ENCODE peak calls at places on chromosomes 12 and 14, in four cellular contexts. G is right lobe of liver; X is CD8-positive, alpha-beta T cell; Q is fibroblast of lung. D is an unnamed sample. For H3K4me1, the result is how much of the 10 kb centered on the place peaks cover.

GRCh38 chr14:62710811-62711210 is 334.4 kb downstream of the KCNH5 start:
- DNase-seq in Q (no peak), G (no peak), X (no peak), D (no peak)

GRCh38 chr14:39015360-39015961 is 87.6 kb downstream of the SEC23A start:
- DNase-seq in X (no peak), G (no peak), Q (peak), D (no peak)

GRCh38 chr14:64387232-64387737 is 868 bp upstream of the MTHFD1 start:
- DNase-seq in G (peak), X (no peak), Q (peak), D (peak)

GRCh38 chr12:80056845-80057244 is 42.5 kb upstream of the OTOGL start:
- DNase-seq in Q (peak), X (no peak), G (no peak), D (no peak)

GRCh38 chr12:51973560-51973959 is 22.1 kb downstream of the ACVR1B start:
- DNase-seq in Q (no peak), G (no peak), X (no peak), D (no peak)

GRCh38 chr12:26264215-26264838 is 69.0 kb downstream of the SSPN start:
- DNase-seq in X (no peak), Q (no peak), G (no peak), D (no peak)

GRCh38 chr12:31431721-31432120 is 105.8 kb upstream of the SINHCAF start:
- DNase-seq in X (no peak), G (no peak), Q (peak), D (no peak)

GRCh38 chr12:6780573-6780972 is 8.3 kb downstream of the LAG3 start:
- DNase-seq in G (no peak), Q (no peak), X (no peak), D (no peak)

GRCh38 chr12:90013409-90013808 is 304.8 kb upstream of the ATP2B1 start:
- DNase-seq in Q (no peak), G (no peak), X (no peak), D (no peak)

GRCh38 chr12:107115119-107115518 is 21.8 kb upstream of the CRY1 start:
- DNase-seq in G (no peak), X (no peak), Q (no peak), D (no peak)

GRCh38 chr12:112386726-112387125 is 4.5 kb upstream of the HECTD4 start:
- DNase-seq in G (no peak), Q (no peak), X (no peak), D (no peak)

GRCh38 chr14:101229666-101230065 is 326.1 kb upstream of the RTL1 start:
- DNase-seq in X (no peak), G (no peak), Q (no peak), D (no peak)

GRCh38 chr12:102769323-102769916 is 147.6 kb downstream of the PAH start:
- DNase-seq in G (peak), Q (peak), X (no peak), D (no peak)

GRCh38 chr12:104747956-104748355 is 210.1 kb downstream of the SLC41A2 start:
- DNase-seq in X (no peak), Q (no peak), G (no peak), D (no peak)

GRCh38 chr12:56631790-56632700 is 1.9 kb upstream of the BAZ2A start:
- DNase-seq in G (peak), Q (peak), X (peak), D (no peak)

GRCh38 chr12:82942521-82942920 is 255.8 kb downstream of the TMTC2 start:
- DNase-seq in Q (no peak), X (no peak), G (no peak), D (no peak)

GRCh38 chr12:15074351-15074750 is 101.5 kb downstream of the PDE6H start:
- DNase-seq in X (no peak), Q (no peak), G (no peak), D (no peak)

GRCh38 chr14:63852271-63852816 is 460 bp upstream of the SYNE2 start:
- DNase-seq in X (no peak), G (no peak), Q (peak), D (no peak)

GRCh38 chr12:52873832-52874572 is 25.2 kb upstream of the KRT78 start:
- DNase-seq in Q (peak), X (peak), G (peak), D (peak)

GRCh38 chr14:70988452-70988851 is 81.2 kb downstream of the PCNX1 start:
- DNase-seq in Q (peak), X (no peak), G (no peak), D (no peak)

GRCh38 chr12:69052613-69053408 is 119.8 kb upstream of the CPM start:
- DNase-seq in X (peak), Q (peak), G (no peak), D (no peak)

GRCh38 chr14:93049867-93050331 is 65.8 kb downstream of the ITPK1 start:
- DNase-seq in Q (no peak), X (no peak), G (no peak), D (no peak)

GRCh38 chr12:26239127-26239500 is 43.7 kb downstream of the SSPN start:
- DNase-seq in G (no peak), X (no peak), Q (no peak), D (no peak)

GRCh38 chr12:9646794-9647622 is 22.5 kb upstream of the CLEC2D start:
- DNase-seq in Q (peak), G (no peak), X (no peak), D (no peak)

GRCh38 chr14:103121161-103121845 is 2.0 kb upstream of the TNFAIP2 start:
- DNase-seq in G (peak), Q (no peak), X (no peak), D (no peak)

GRCh38 chr14:103118663-103119404 is 4.4 kb upstream of the TNFAIP2 start:
- DNase-seq in X (no peak), Q (no peak), G (peak), D (no peak)

GRCh38 chr14:103115845-103116572 is 7.3 kb upstream of the TNFAIP2 start:
- DNase-seq in X (no peak), G (no peak), Q (peak), D (no peak)

GRCh38 chr14:103116645-103117044 is 6.6 kb upstream of the TNFAIP2 start:
- DNase-seq in Q (no peak), G (no peak), X (no peak), D (no peak)

DNA sequence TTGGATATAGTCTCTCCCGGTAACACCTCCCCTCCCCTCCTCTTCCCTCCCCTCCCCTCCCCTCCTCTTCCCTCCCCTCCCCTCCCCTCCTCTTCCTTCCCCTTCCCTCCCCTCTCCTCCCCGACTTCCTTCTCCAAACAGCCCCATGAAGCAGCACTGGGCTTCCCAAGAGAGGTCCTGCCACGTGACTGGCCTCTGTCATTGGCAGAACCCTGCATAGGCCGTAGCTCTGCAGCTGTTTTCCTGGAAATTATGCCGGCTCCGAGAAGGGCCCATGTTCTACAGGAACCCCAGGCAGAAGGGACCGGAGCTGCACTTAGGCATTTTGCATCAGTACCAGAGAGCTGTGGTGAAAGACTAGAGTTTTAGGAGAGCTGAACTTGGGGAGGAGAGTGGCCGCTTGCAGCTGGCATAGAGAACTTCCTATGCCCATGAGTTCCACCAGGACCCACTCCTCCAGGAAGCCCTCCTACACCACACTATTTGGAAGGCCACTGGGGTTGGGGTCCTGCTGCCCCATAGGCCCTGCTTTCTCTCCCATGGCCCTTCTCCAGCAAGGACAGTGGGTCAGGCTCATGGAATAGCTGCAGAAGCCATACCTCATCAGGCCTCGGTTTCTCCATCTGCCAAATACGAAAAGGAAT is 5.1 kb upstream of the TNFAIP2 start:
- DNase-seq in G (peak), X (no peak), Q (no peak), D (no peak)
- H3K4me1 ChIP-seq in G (under half), X (under half), Q (under half), D (under half)

GRCh38 chr12:3216726-3217682 is 139.8 kb downstream of the TSPAN9 start:
- DNase-seq in Q (peak), X (no peak), G (no peak), D (peak)

GRCh38 chr12:3217683-3218079 is 140.5 kb downstream of the TSPAN9 start:
- DNase-seq in Q (no peak), X (no peak), G (no peak), D (no peak)

GRCh38 chr12:3218150-3218845 is 141.1 kb downstream of the TSPAN9 start:
- DNase-seq in G (peak), Q (peak), X (no peak), D (peak)

GRCh38 chr12:3220382-3221321 is 143.5 kb downstream of the TSPAN9 start:
- DNase-seq in Q (no peak), X (no peak), G (no peak), D (no peak)

GRCh38 chr12:3218846-3219632 is 141.9 kb downstream of the TSPAN9 start:
- DNase-seq in Q (no peak), G (no peak), X (peak), D (no peak)
- H3K27ac ChIP-seq in Q (peak), G (no peak), X (no peak), D (peak)

DNA sequence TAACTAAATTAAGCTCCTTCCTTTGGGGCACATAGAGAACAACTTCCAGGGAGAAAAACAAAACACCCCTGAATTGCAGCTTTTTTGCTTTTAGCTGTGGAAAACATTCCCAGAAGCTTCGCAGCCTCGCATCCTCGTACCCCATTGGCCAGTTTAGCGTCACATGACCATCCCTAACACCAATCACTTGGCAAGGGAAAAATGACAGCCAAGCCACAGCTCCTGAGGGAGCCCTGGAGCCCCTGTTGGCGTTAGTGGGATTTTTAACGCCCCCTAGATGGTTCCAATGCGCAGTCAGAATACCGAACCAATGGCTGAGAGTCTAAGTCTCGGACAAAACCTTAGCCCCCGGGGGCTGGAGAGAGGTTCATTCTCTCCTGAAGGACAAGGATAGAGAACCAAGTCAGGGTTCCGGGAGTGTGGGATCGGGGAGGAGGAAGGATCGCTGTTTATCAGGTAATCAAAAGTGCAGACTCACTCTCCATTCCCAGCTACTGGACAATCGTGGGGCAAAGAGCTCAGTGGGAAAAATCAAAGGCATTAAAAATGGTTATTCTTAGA is 135.6 kb upstream of the HIF1A start:
- DNase-seq in Q (no peak), X (no peak), G (peak), D (no peak)
- H3K4me1 ChIP-seq in Q (half or more), X (under half), G (under half), D (half or more)

GRCh38 chr12:633731-634130 is 29.5 kb downstream of the NINJ2 start:
- DNase-seq in X (no peak), Q (peak), G (no peak), D (no peak)

GRCh38 chr12:630656-631632 is 32.3 kb downstream of the NINJ2 start:
- DNase-seq in Q (no peak), G (no peak), X (peak), D (no peak)

GRCh38 chr12:627863-628805 is 35.1 kb downstream of the NINJ2 start:
- DNase-seq in X (no peak), G (peak), Q (no peak), D (no peak)

GRCh38 chr12:636632-637031 is 26.6 kb downstream of the NINJ2 start:
- DNase-seq in X (no peak), Q (no peak), G (no peak), D (no peak)

GRCh38 chr12:632102-632696 is 31.0 kb downstream of the NINJ2 start:
- DNase-seq in G (no peak), Q (peak), X (no peak), D (no peak)
- H3K27ac ChIP-seq in G (peak), Q (no peak), X (no peak), D (peak)

DNA sequence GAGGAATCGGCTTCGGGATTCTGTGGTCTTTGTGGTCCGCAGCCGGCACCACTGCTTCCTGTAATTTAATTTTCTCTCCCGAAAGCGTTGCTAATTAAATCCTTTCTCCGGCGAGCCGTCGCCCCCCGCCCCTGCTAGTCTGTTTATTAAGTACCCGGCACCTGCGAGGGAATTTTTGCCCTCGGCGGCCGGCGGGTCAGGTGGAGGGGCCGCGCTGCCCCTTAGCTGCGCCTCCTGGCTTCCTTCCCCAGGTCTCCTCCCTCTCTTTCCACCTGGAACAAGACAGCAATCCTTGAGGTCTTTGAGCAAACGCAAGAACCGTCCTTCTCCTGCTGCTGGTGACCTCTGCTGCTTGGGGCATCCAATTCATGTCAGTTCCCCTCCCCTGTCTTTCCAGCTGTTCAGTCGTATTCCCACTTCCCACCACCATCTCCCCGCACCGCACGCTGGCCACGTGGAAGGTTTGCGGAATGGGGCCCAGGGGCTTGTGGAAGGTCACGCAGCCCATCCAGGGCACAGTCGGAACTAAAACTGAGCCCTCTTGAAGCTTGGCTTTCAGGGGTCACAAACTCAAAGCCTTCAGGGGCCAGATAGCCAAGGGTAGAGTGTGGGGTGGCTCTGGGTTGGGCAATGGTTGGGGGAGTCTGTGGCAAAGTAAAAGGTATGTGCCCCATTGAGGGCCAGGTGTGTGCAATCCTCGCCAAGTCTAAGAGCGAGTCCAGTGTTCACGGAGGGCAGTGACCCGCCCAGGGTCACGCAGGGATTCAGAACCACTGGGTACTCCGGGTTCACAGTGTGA is 16.1 kb downstream of the ZDHHC22 start:
- DNase-seq in X (no peak), Q (no peak), G (no peak), D (no peak)
- H3K4me1 ChIP-seq in X (under half), Q (under half), G (under half), D (under half)

GRCh38 chr12:77572371-77572770 is 258.3 kb upstream of the NAV3 start:
- DNase-seq in G (no peak), Q (no peak), X (no peak), D (no peak)
- H3K27ac ChIP-seq in G (no peak), Q (no peak), X (no peak), D (no peak)

GRCh38 chr14:89452281-89452680 is 35.2 kb upstream of the FOXN3 start:
- DNase-seq in X (no peak), G (no peak), Q (no peak), D (no peak)
- H3K4me1 ChIP-seq in X (under half), G (under half), Q (under half), D (under half)

GRCh38 chr14:69247691-69248440 is 12.1 kb upstream of the GALNT16 start:
- DNase-seq in X (no peak), G (no peak), Q (peak), D (no peak)

GRCh38 chr14:69249603-69250002 is 10.4 kb upstream of the GALNT16 start:
- DNase-seq in Q (no peak), X (no peak), G (no peak), D (no peak)

GRCh38 chr14:69252851-69253250 is 7.1 kb upstream of the GALNT16 start:
- DNase-seq in Q (no peak), G (no peak), X (no peak), D (no peak)
- H3K27ac ChIP-seq in Q (no peak), G (no peak), X (no peak), D (no peak)

GRCh38 chr14:99576761-99577705 is 27.0 kb downstream of the CCDC85C start:
- DNase-seq in G (no peak), Q (peak), X (no peak), D (no peak)

GRCh38 chr14:99574099-99574880 is 29.7 kb downstream of the CCDC85C start:
- DNase-seq in Q (peak), G (peak), X (no peak), D (no peak)

GRCh38 chr14:99576304-99576703 is 27.7 kb downstream of the CCDC85C start:
- DNase-seq in Q (no peak), G (no peak), X (no peak), D (no peak)

GRCh38 chr14:99573436-99574098 is 30.4 kb downstream of the CCDC85C start:
- DNase-seq in G (no peak), X (no peak), Q (no peak), D (no peak)

DNA sequence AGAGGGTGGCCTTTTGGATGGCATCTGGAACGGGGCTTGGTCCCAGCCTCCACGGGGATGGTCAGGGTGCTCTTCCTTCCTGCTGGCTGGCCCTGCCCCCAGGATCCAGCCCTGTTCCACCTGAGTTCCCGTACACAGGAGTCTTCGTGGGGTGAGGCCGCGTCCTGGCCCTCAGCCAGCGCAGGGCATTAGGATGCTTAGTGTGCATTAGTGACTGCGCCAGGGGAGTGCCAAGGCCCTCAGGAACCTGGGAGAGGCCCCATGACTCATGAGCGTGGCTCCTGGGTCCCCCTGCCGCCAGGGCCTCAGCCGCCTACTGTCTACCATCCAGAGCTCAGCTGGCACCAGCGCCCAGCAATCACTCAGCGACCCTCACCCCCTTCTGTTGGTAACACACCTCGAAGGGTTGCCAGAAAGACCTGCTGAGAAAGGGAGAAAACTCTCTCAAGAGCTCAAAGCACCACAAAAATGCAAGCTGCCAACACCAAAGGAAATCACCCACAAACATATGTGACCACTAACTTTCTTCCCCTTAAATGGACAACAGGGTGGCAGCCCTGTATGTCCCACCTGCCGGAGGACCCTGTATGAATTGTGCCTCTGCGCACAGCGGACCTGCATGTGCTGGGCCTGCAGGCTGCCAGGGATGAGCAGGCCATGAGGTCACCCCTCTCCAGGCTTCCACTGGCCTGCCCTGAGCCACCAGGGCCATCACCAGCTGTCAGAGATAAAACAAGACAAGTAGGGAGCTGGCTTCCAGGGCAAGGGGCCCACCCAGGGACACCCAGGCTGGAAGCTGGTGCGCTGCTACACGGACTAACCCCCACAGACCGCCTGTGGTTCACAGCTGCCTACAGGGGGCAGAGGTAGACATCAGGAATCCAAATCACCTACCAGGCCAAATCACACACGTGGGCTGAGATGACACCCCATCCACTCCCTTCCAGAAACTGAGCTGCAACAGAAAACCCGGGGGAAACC is 28.7 kb downstream of the CCDC85C start:
- DNase-seq in G (peak), X (no peak), Q (peak), D (peak)
- H3K4me1 ChIP-seq in G (half or more), X (under half), Q (under half), D (half or more)

GRCh38 chr12:101328917-101329316 is 49.0 kb downstream of the UTP20 start:
- DNase-seq in G (no peak), Q (no peak), X (no peak), D (no peak)
- H3K27ac ChIP-seq in G (no peak), Q (no peak), X (no peak), D (no peak)

D was measured in RWPE2.